ENCODE peak calls at places on chromosomes 7 and 10, in nine cellular contexts. Y is omental fat pad; S is AG08395; K is ovary; D is activated T-helper 1 cell treated with anti-CD3 and anti-CD28 coated beads, Interleukin-12 subunit alpha, Interleukin-12 subunit beta, Interleukin-2, Interleukin-4 antibody, amounts not matched to agents 30 ng/mL and 10 ng/mL and 1 ng/mL, durations not matched to agents 14 hours and 24 hours and 36 hours; R is cardiac septum; Z is AG09319; H is stimulated activated CD8-positive, alpha-beta memory T cell treated with anti-CD3 and anti-CD28 coated beads, Interleukin-4, amount 100 ng/mL, for 1 hour; J is caudate nucleus. G is an unnamed sample.

GRCh38 chr7:108528183-108528712 is 2.3 kb upstream of the PNPLA8 start:
- DNase-seq in Y (no peak), S (no peak), K (no peak), D (no peak), R (no peak), Z (no peak), H (no peak), J (no peak), G (no peak)

GRCh38 chr7:30321089-30321991 is 36.9 kb downstream of the ZNRF2 start:
- DNase-seq in Y (no peak), S (peak; percentile 7), K (no peak), D (no peak), R (no peak), Z (no peak), H (no peak), J (no peak), G (no peak)

GRCh38 chr7:128841961-128842673 is 11.9 kb downstream of the FLNC start:
- DNase-seq in Y (no peak), S (peak; percentile 68), K (no peak), D (peak; percentile 30), R (peak; percentile 83), Z (no peak), H (peak; percentile 17), J (no peak), G (peak; percentile 47)

GRCh38 chr7:101299511-101300464 is 21.8 kb downstream of the IFT22 start:
- DNase-seq in Y (no peak), S (no peak), K (no peak), D (no peak), R (no peak), Z (no peak), H (no peak), J (no peak), G (no peak)

GRCh38 chr10:4359003-4359402 is 467.0 kb upstream of the AKR1E2 start:
- DNase-seq in Y (no peak), S (no peak), K (no peak), D (no peak), R (no peak), Z (no peak), H (no peak), J (no peak), G (no peak)

GRCh38 chr7:20700491-20701231 is 85.2 kb downstream of the ABCB5 start:
- DNase-seq in Y (no peak), S (no peak), K (no peak), D (no peak), R (no peak), Z (no peak), H (no peak), J (no peak), G (no peak)

GRCh38 chr7:137920637-137921473 is 74.1 kb upstream of the DGKI start:
- DNase-seq in Y (no peak), S (peak; percentile 26), K (no peak), D (no peak), R (no peak), Z (no peak), H (no peak), J (no peak), G (no peak)

GRCh38 chr7:27191716-27192545 is 6.9 kb upstream of the HOXA11 start:
- DNase-seq in Y (no peak), S (no peak), K (no peak), D (no peak), R (peak; percentile 72), Z (no peak), H (no peak), J (no peak), G (peak; percentile 49)

GRCh38 chr7:155444746-155445145 is 13.2 kb upstream of the EN2 start:
- DNase-seq in Y (no peak), S (no peak), K (no peak), D (no peak), R (no peak), Z (no peak), H (no peak), J (no peak), G (no peak)

GRCh38 chr10:3251172-3251571 is 78.6 kb upstream of the PITRM1 start:
- DNase-seq in Y (no peak), S (no peak), K (no peak), D (no peak), R (no peak), Z (no peak), H (no peak), J (no peak), G (no peak)

GRCh38 chr10:29811751-29812427 is 177.1 kb upstream of the SVIL start:
- DNase-seq in Y (no peak), S (peak; percentile 92), K (peak; percentile 70), D (peak; percentile 49), R (no peak), Z (peak; percentile 94), H (no peak), J (no peak), G (peak; percentile 76)

GRCh38 chr7:93723424-93724124 is 149.1 kb upstream of the CALCR start:
- DNase-seq in Y (no peak), S (no peak), K (no peak), D (no peak), R (peak; percentile 63), Z (no peak), H (no peak), J (no peak), G (no peak)

GRCh38 chr7:97480700-97481410 is 251.0 kb upstream of the TAC1 start:
- DNase-seq in Y (no peak), S (no peak), K (no peak), D (no peak), R (no peak), Z (no peak), H (no peak), J (no peak), G (no peak)

G was measured in adrenal gland.